ENCODE peak calls at places on chromosomes 7 and 10, in seven cellular contexts. F, H, U, J, V, Z and P are unnamed samples.

GRCh38 chr7:23350466-23350865 is 51.3 kb downstream of the MALSU1 start:
- DNase-seq in Z (no peak), J (no peak), U (no peak), H (no peak), F (no peak), V (no peak), P (no peak)

GRCh38 chr7:139494835-139495568 is 11.5 kb upstream of the KLRG2 start:
- DNase-seq in F (no peak), V (peak), H (no peak), U (no peak), Z (no peak), J (no peak), P (no peak)

GRCh38 chr10:102764340-102765257 is 20.9 kb downstream of the WBP1L start:
- DNase-seq in H (no peak), J (no peak), Z (no peak), F (no peak), U (no peak), V (no peak), P (no peak)

GRCh38 chr10:29127731-29128130 is 161.1 kb upstream of the LYZL1 start:
- DNase-seq in F (no peak), V (no peak), Z (no peak), U (no peak), J (no peak), H (no peak), P (no peak)

GRCh38 chr10:45058580-45058979 is 57.9 kb downstream of the ZNF22 start:
- DNase-seq in V (no peak), Z (no peak), U (peak), J (no peak), F (no peak), H (no peak), P (no peak)

GRCh38 chr7:38317457-38318037 is 44.1 kb upstream of the TARP start:
- DNase-seq in U (no peak), F (no peak), J (no peak), V (no peak), Z (no peak), H (no peak), P (no peak)

GRCh38 chr10:80414126-80414898 is 6.0 kb downstream of the PRXL2A start:
- DNase-seq in V (no peak), J (peak), U (no peak), Z (no peak), F (no peak), H (no peak), P (no peak)

GRCh38 chr10:100827819-100828743 is 82.7 kb downstream of the PAX2 start:
- DNase-seq in F (no peak), U (no peak), H (peak), Z (no peak), V (no peak), J (no peak), P (peak)

GRCh38 chr7:95867309-95867708 is 95.0 kb downstream of the DYNC1I1 start:
- DNase-seq in H (no peak), F (no peak), J (peak), V (no peak), Z (no peak), U (no peak), P (no peak)